ENCODE peak calls at places on chromosomes 12 and 14, in five cellular contexts. K, C, Q, Y and B are unnamed samples.

GRCh38 chr14:79602742-79603141 is 608.6 kb downstream of the DIO2 start:
- DNase-seq in K (no peak), C (no peak), Q (no peak), Y (no peak), B (no peak)

GRCh38 chr12:130194154-130194553 is 31.9 kb downstream of the FZD10 start:
- DNase-seq in K (peak), C (no peak), Q (no peak), Y (no peak), B (no peak)

GRCh38 chr12:117966511-117966910 is 2.3 kb downstream of the KSR2 start:
- DNase-seq in K (no peak), C (peak), Q (no peak), Y (no peak), B (no peak)

GRCh38 chr12:112762753-112763152 is 28.8 kb upstream of the RPH3A start:
- DNase-seq in K (no peak), C (no peak), Q (no peak), Y (no peak), B (no peak)

GRCh38 chr12:52036587-52037171 is 14.6 kb upstream of the NR4A1 start:
- DNase-seq in K (peak), C (peak), Q (peak), Y (peak), B (peak)

GRCh38 chr14:51488569-51489220 is 163.0 kb upstream of the FRMD6 start:
- DNase-seq in K (no peak), C (no peak), Q (no peak), Y (no peak), B (no peak)

GRCh38 chr12:107558141-107558815 is 127.3 kb upstream of the PWP1 start:
- DNase-seq in K (no peak), C (peak), Q (no peak), Y (no peak), B (no peak)

GRCh38 chr12:96623818-96624217 is 134.4 kb downstream of the CFAP54 start:
- DNase-seq in K (no peak), C (no peak), Q (no peak), Y (no peak), B (no peak)

GRCh38 chr14:99943620-99944019 is 121.6 kb upstream of the EVL start:
- DNase-seq in K (peak), C (no peak), Q (no peak), Y (no peak), B (no peak)

GRCh38 chr14:99939421-99939820 is 125.8 kb upstream of the EVL start:
- DNase-seq in K (no peak), C (peak), Q (no peak), Y (no peak), B (no peak)

GRCh38 chr14:99938896-99939295 is 126.3 kb upstream of the EVL start:
- DNase-seq in K (no peak), C (peak), Q (no peak), Y (no peak), B (no peak)

GRCh38 chr14:99940064-99940463 is 125.2 kb upstream of the EVL start:
- DNase-seq in K (no peak), C (no peak), Q (no peak), Y (no peak), B (no peak)

DNA sequence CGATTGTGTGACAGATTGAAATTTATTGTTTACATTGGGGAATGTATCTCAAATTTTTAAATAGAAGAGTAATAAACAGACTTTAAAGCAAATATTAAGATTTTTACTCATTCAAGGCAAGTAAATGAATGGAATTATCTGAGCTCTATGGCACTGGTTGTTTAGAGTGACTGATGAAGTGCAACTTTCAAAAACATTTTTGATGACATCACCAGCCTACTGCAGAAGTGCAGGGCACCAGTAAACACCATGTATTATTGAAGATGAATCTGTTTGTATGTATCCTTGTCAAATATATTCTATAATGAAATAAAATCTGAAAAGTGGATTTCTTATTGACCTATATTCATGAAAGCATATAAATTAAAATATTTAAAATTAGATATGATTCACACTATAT is 124.0 kb upstream of the EVL start:
- DNase-seq in K (no peak), C (no peak), Q (no peak), Y (no peak), B (no peak)
- TF ChIP-seq POLR2A in K (no peak), C (no peak), Q (no peak), Y (no peak), B (no peak)

GRCh38 chr14:22837059-22837749 is 819 bp downstream of the MMP14 start:
- DNase-seq in K (peak), C (no peak), Q (peak), Y (peak), B (no peak)
- TF ChIP-seq POLR2A in K (peak), C (no peak), Q (peak), Y (peak), B (peak)

DNA sequence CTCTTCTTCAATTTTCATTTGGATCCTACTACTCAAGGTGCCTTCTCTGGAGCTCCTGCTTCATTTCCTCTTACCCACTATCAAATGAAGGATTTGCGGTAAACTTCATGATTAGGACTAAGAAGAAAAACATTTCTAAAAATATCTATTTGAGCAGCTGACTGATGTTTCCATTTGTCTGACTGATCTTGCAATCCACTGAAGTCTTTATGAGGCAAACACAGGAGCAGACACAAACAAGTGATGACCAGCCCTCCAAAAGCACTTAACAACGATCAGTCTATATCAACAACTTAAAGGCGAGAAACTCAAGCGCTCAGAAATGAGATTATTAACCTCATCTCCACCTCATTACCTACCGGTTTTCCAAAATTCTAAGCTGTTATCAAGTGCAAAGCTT is 26.2 kb downstream of the OSBPL8 start:
- DNase-seq in K (no peak), C (no peak), Q (no peak), Y (no peak), B (no peak)
- TF ChIP-seq POLR2A in K (no peak), C (no peak), Q (no peak), Y (no peak), B (no peak)

DNA sequence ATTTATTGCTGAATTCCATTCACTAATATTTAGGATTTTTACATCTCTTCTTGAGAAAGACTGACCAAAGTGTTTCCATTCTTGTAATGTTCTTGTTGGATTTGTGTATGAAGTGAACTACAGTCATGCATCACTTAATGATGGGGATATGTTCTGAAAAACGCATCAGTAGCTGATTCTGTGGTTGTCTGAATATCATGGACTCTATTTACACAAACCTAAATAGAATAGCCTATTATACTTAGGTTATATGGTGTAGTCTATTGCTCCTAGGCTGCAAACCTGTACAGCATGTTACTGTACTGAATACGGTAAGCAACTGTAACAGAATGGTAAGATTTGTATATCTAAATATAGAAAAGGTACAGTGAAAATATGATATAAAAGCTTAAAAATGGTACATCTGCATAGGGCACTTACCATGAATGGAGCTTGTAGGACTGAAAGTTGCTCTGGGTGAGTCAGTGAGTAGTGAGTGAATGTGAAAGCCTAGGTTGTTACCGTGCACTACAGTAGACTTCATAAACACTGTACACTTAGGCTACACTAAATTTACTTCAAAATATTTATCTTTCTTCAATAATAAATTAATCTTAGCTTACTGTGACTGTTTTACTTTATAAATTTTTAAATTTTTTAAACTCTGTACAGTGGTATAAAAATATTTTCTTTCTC is 27.6 kb upstream of the P2RX4 start:
- DNase-seq in K (no peak), C (no peak), Q (no peak), Y (no peak), B (no peak)
- TF ChIP-seq POLR2A in K (no peak), C (no peak), Q (no peak), Y (no peak), B (no peak)